ENCODE peak calls at places on chromosomes 13 and 19, in five cellular contexts. One of them, this sample, is unnamed.
A peak's percentile ranks its signal among the peaks of the same experiment; 100 is the strongest.

GRCh38 chr19:48415395-48415794 is 21.9 kb downstream of the GRIN2D start:
- DNase-seq in breast epithelium: peak; percentile 29
- DNase-seq in Panc1: no peak
- DNase-seq in BE2C: peak; percentile 87
- DNase-seq in adrenal gland: peak; percentile 88
- DNase-seq in this sample: peak; percentile 60

GRCh38 chr13:57925250-57925649 is 293.7 kb downstream of the PCDH17 start:
- DNase-seq in BE2C: no peak
- DNase-seq in breast epithelium: no peak
- DNase-seq in adrenal gland: no peak
- DNase-seq in Panc1: no peak
- DNase-seq in this sample: no peak

GRCh38 chr19:44071824-44072542 is at the start of gene ZNF284:
- DNase-seq in adrenal gland: peak; percentile 89
- DNase-seq in BE2C: peak; percentile 87
- DNase-seq in Panc1: no peak
- DNase-seq in breast epithelium: peak; percentile 73
- DNase-seq in this sample: peak; percentile 77

GRCh38 chr19:41050426-41050825 is 37.8 kb upstream of the CYP2A13 start:
- DNase-seq in breast epithelium: no peak
- DNase-seq in adrenal gland: no peak
- DNase-seq in Panc1: no peak
- DNase-seq in BE2C: no peak
- DNase-seq in this sample: no peak

GRCh38 chr19:42176649-42176989 is 40.9 kb downstream of the DEDD2 start:
- DNase-seq in adrenal gland: no peak
- DNase-seq in Panc1: no peak
- DNase-seq in breast epithelium: no peak
- DNase-seq in BE2C: no peak
- DNase-seq in this sample: no peak

GRCh38 chr19:4913996-4914735 is 4.9 kb downstream of the UHRF1 start:
- DNase-seq in BE2C: no peak
- DNase-seq in adrenal gland: no peak
- DNase-seq in Panc1: no peak
- DNase-seq in breast epithelium: no peak
- DNase-seq in this sample: peak; percentile 26

GRCh38 chr19:49988433-49988832 is 27.5 kb upstream of the SIGLEC11 start:
- DNase-seq in Panc1: no peak
- DNase-seq in adrenal gland: no peak
- DNase-seq in BE2C: no peak
- DNase-seq in breast epithelium: no peak
- DNase-seq in this sample: no peak

GRCh38 chr19:42306646-42307045 is 4.2 kb upstream of the PAFAH1B3 start:
- DNase-seq in adrenal gland: no peak
- DNase-seq in breast epithelium: no peak
- DNase-seq in BE2C: no peak
- DNase-seq in Panc1: no peak
- DNase-seq in this sample: no peak

GRCh38 chr19:1864480-1865171 is 1.2 kb upstream of the KLF16 start:
- DNase-seq in adrenal gland: peak; percentile 79
- DNase-seq in BE2C: peak; percentile 80
- DNase-seq in Panc1: no peak
- DNase-seq in breast epithelium: no peak
- DNase-seq in this sample: peak; percentile 56

GRCh38 chr13:110415669-110416068 is 108.6 kb downstream of the COL4A2 start:
- DNase-seq in breast epithelium: peak; percentile 16
- DNase-seq in adrenal gland: no peak
- DNase-seq in BE2C: no peak
- DNase-seq in Panc1: no peak
- DNase-seq in this sample: no peak

GRCh38 chr19:17506745-17507144 is 4.7 kb upstream of the PGLS start:
- DNase-seq in breast epithelium: no peak
- DNase-seq in BE2C: no peak
- DNase-seq in Panc1: no peak
- DNase-seq in adrenal gland: no peak
- DNase-seq in this sample: no peak

GRCh38 chr19:53659292-53659691 is 27.5 kb downstream of the DPRX start:
- DNase-seq in adrenal gland: no peak
- DNase-seq in Panc1: peak; percentile 10
- DNase-seq in breast epithelium: peak; percentile 31
- DNase-seq in BE2C: no peak
- DNase-seq in this sample: no peak

GRCh38 chr13:57716295-57716694 is 84.8 kb downstream of the PCDH17 start:
- DNase-seq in adrenal gland: no peak
- DNase-seq in BE2C: no peak
- DNase-seq in Panc1: no peak
- DNase-seq in breast epithelium: no peak
- DNase-seq in this sample: no peak

GRCh38 chr13:27565818-27566217 is 54.5 kb downstream of the LNX2 start:
- DNase-seq in BE2C: no peak
- DNase-seq in Panc1: no peak
- DNase-seq in adrenal gland: no peak
- DNase-seq in breast epithelium: no peak
- DNase-seq in this sample: no peak

GRCh38 chr19:489418-490196 is 6.7 kb upstream of the MADCAM1 start:
- DNase-seq in Panc1: no peak
- DNase-seq in adrenal gland: peak; percentile 56
- DNase-seq in BE2C: no peak
- DNase-seq in breast epithelium: no peak
- DNase-seq in this sample: no peak

GRCh38 chr13:41934994-41935393 is 25.9 kb downstream of the VWA8 start:
- DNase-seq in Panc1: no peak
- DNase-seq in breast epithelium: no peak
- DNase-seq in BE2C: no peak
- DNase-seq in adrenal gland: no peak
- DNase-seq in this sample: no peak

GRCh38 chr19:44872661-44873060 is 18.4 kb upstream of the TOMM40 start:
- DNase-seq in Panc1: no peak
- DNase-seq in BE2C: no peak
- DNase-seq in adrenal gland: no peak
- DNase-seq in breast epithelium: no peak
- DNase-seq in this sample: no peak

GRCh38 chr19:46731007-46731501 is 14.1 kb upstream of the PRKD2 start:
- DNase-seq in BE2C: peak; percentile 8
- DNase-seq in adrenal gland: peak; percentile 72
- DNase-seq in breast epithelium: no peak
- DNase-seq in Panc1: no peak
- DNase-seq in this sample: no peak

GRCh38 chr13:33250594-33250993 is 35.0 kb downstream of the STARD13 start:
- DNase-seq in BE2C: no peak
- DNase-seq in breast epithelium: no peak
- DNase-seq in adrenal gland: no peak
- DNase-seq in Panc1: no peak
- DNase-seq in this sample: no peak

GRCh38 chr19:33621811-33622504 is at the start of gene CHST8:
- DNase-seq in breast epithelium: no peak
- DNase-seq in Panc1: no peak
- DNase-seq in BE2C: peak; percentile 87
- DNase-seq in adrenal gland: no peak
- DNase-seq in this sample: no peak

GRCh38 chr19:40191836-40192646 is 815 bp downstream of the MAP3K10 start:
- DNase-seq in Panc1: no peak
- DNase-seq in breast epithelium: no peak
- DNase-seq in BE2C: peak; percentile 67
- DNase-seq in adrenal gland: peak; percentile 37
- DNase-seq in this sample: no peak

GRCh38 chr19:6023085-6023682 is 45.2 kb upstream of the RANBP3 start:
- DNase-seq in BE2C: no peak
- DNase-seq in adrenal gland: no peak
- DNase-seq in breast epithelium: no peak
- DNase-seq in Panc1: no peak
- DNase-seq in this sample: no peak

GRCh38 chr19:29671393-29672076 is 6.3 kb downstream of the PLEKHF1 start:
- DNase-seq in breast epithelium: peak; percentile 66
- DNase-seq in BE2C: no peak
- DNase-seq in Panc1: no peak
- DNase-seq in adrenal gland: peak; percentile 43
- DNase-seq in this sample: peak; percentile 89
- TF ChIP-seq CTCF in breast epithelium: peak; percentile 32
- TF ChIP-seq CTCF in BE2C: peak; percentile 13
- TF ChIP-seq CTCF in Panc1: no peak
- TF ChIP-seq CTCF in adrenal gland: peak; percentile 10
- TF ChIP-seq CTCF in this sample: peak; percentile 56

GRCh38 chr19:56840452-56841193 is at the start of the genes PEG3 and ZIM2:
- DNase-seq in Panc1: no peak
- DNase-seq in breast epithelium: peak; percentile 51
- DNase-seq in adrenal gland: peak; percentile 90
- DNase-seq in BE2C: no peak
- DNase-seq in this sample: no peak

GRCh38 chr19:56839665-56840451 is 668 bp downstream of the PEG3 start:
- DNase-seq in breast epithelium: peak; percentile 97
- DNase-seq in BE2C: peak; percentile 86
- DNase-seq in adrenal gland: peak; percentile 97
- DNase-seq in Panc1: no peak
- DNase-seq in this sample: no peak

GRCh38 chr19:56838680-56838929 is 1.9 kb downstream of the PEG3 start:
- DNase-seq in breast epithelium: no peak
- DNase-seq in adrenal gland: no peak
- DNase-seq in Panc1: no peak
- DNase-seq in BE2C: no peak
- DNase-seq in this sample: no peak

GRCh38 chr19:56837892-56838679 is 2.4 kb downstream of the PEG3 start:
- DNase-seq in Panc1: no peak
- DNase-seq in adrenal gland: peak; percentile 78
- DNase-seq in breast epithelium: peak; percentile 67
- DNase-seq in BE2C: peak; percentile 56
- DNase-seq in this sample: no peak

DNA sequence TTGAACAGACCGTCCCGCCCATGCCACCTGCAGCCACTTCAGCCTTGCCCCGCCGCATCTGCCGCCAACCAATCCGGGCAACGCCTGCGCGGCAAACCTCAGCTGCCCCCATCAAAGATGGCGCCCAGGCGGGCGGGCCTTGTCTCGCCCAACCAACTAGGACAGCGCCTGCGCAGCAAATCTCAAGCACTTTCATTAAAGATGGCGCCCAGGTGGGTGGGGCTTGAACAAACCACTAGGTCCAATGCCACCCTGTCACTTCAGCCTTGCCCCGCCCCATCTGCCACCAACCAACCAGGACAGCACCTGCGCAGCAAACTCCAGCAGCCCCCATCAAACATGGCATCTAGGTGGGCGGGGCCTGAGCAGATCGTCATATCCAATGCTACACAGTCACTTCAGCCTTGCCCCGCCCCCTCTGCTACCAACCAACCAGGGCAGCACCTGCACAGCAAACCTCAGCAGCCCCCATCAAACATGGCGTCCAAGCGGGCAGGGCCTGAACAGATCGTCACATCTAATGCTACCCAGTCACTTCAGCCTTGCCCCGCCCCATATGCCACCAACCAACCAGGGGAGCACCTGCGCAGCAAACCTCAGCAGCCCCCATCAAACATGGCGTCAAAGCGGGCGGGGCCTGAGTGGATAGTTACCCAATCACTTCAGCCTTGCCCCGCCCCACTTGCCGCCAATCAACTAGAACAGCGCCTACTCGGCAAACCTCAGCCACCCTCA is 1.4 kb downstream of the PEG3 start:
- DNase-seq in breast epithelium: peak; percentile 99
- DNase-seq in adrenal gland: peak; percentile 99
- DNase-seq in Panc1: no peak
- DNase-seq in BE2C: peak; percentile 92
- DNase-seq in this sample: no peak
- H3K9me3 ChIP-seq in breast epithelium: peaks cover 26% of the 10 kb centered on the region
- H3K9me3 ChIP-seq in adrenal gland: no peaks in the 10 kb centered on the region
- H3K9me3 ChIP-seq in Panc1: peaks cover 5% of the 10 kb centered on the region
- H3K9me3 ChIP-seq in BE2C: peaks cover 11% of the 10 kb centered on the region
- H3K9me3 ChIP-seq in this sample: peaks cover 65% of the 10 kb centered on the region

DNA sequence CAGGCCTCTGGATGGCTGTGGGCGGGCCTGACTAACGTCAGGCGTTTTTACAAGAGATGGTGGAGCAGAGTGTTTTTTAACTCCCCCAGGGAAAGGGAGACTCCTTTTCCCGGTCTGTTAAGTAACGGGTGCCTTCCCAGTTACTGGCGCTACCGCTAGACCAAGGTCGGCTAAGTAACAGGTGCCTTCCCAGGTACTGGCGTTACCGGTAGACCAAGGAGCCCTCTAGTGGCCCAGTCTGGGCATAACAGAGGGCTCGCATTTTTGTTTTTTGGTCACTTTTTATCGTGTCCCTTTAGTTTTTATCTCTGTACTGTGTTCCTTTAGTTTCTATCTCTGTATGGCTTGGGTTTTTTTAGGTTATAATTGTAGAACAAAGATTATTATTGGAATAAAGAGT is 10.0 kb downstream of the ZNF383 start:
- DNase-seq in Panc1: no peak
- DNase-seq in BE2C: peak; percentile 46
- DNase-seq in adrenal gland: no peak
- DNase-seq in breast epithelium: no peak
- DNase-seq in this sample: peak; percentile 8
- TF ChIP-seq CTCF in Panc1: no peak
- TF ChIP-seq CTCF in BE2C: peak; percentile 77
- TF ChIP-seq CTCF in adrenal gland: peak; percentile 54
- TF ChIP-seq CTCF in breast epithelium: peak; percentile 43
- TF ChIP-seq CTCF in this sample: peak; percentile 35

GRCh38 chr13:32038353-32038752 is 6.8 kb downstream of the FRY start:
- DNase-seq in Panc1: no peak
- DNase-seq in BE2C: peak; percentile 38
- DNase-seq in breast epithelium: no peak
- DNase-seq in adrenal gland: no peak
- DNase-seq in this sample: no peak
- H3K9me3 ChIP-seq in Panc1: no peaks in the 10 kb centered on the region
- H3K9me3 ChIP-seq in BE2C: no peaks in the 10 kb centered on the region
- H3K9me3 ChIP-seq in breast epithelium: no peaks in the 10 kb centered on the region
- H3K9me3 ChIP-seq in adrenal gland: no peaks in the 10 kb centered on the region
- H3K9me3 ChIP-seq in this sample: no peaks in the 10 kb centered on the region

GRCh38 chr19:3682741-3683404 is 17.4 kb downstream of the PIP5K1C start:
- DNase-seq in Panc1: no peak
- DNase-seq in adrenal gland: no peak
- DNase-seq in BE2C: no peak
- DNase-seq in breast epithelium: no peak
- DNase-seq in this sample: no peak

GRCh38 chr19:3687393-3687773 is 12.9 kb downstream of the PIP5K1C start:
- DNase-seq in BE2C: no peak
- DNase-seq in breast epithelium: no peak
- DNase-seq in adrenal gland: no peak
- DNase-seq in Panc1: no peak
- DNase-seq in this sample: no peak

GRCh38 chr19:3683405-3683865 is 16.8 kb downstream of the PIP5K1C start:
- DNase-seq in breast epithelium: no peak
- DNase-seq in Panc1: no peak
- DNase-seq in adrenal gland: no peak
- DNase-seq in BE2C: no peak
- DNase-seq in this sample: no peak

GRCh38 chr19:3683866-3684816 is 16.1 kb downstream of the PIP5K1C start:
- DNase-seq in Panc1: no peak
- DNase-seq in breast epithelium: no peak
- DNase-seq in BE2C: no peak
- DNase-seq in adrenal gland: peak; percentile 22
- DNase-seq in this sample: no peak

GRCh38 chr19:3684817-3685410 is 15.4 kb downstream of the PIP5K1C start:
- DNase-seq in breast epithelium: no peak
- DNase-seq in adrenal gland: peak; percentile 17
- DNase-seq in BE2C: no peak
- DNase-seq in Panc1: no peak
- DNase-seq in this sample: no peak
- TF ChIP-seq CTCF in breast epithelium: no peak
- TF ChIP-seq CTCF in adrenal gland: no peak
- TF ChIP-seq CTCF in BE2C: no peak
- TF ChIP-seq CTCF in Panc1: no peak
- TF ChIP-seq CTCF in this sample: no peak

GRCh38 chr19:54662730-54663129 is at the start of gene LILRB4:
- DNase-seq in Panc1: no peak
- DNase-seq in breast epithelium: no peak
- DNase-seq in BE2C: no peak
- DNase-seq in adrenal gland: peak; percentile 33
- DNase-seq in this sample: no peak
- H3K9me3 ChIP-seq in Panc1: no peaks in the 10 kb centered on the region
- H3K9me3 ChIP-seq in breast epithelium: no peaks in the 10 kb centered on the region
- H3K9me3 ChIP-seq in BE2C: peaks cover 4% of the 10 kb centered on the region
- H3K9me3 ChIP-seq in adrenal gland: no peaks in the 10 kb centered on the region
- H3K9me3 ChIP-seq in this sample: peaks cover under 1% of the 10 kb centered on the region

This sample was measured in CD4-positive, alpha-beta T cell.